ENCODE peak calls at places on chromosomes 4 and X, in seven cellular contexts. One of them, this sample, is unnamed.
A peak's percentile ranks its signal among the peaks of the same experiment; 100 is the strongest.

GRCh38 chr4:132334081-132334480 is 815.0 kb upstream of the PCDH10 start:
- DNase-seq in GM12892: no peak
- DNase-seq in HepG2: no peak
- DNase-seq in K562: no peak
- DNase-seq in H1: no peak
- DNase-seq in SK-N-SH: no peak
- DNase-seq in GM12891: no peak
- DNase-seq in this sample: no peak

GRCh38 chrX:118654331-118654730 is 73.1 kb upstream of the IL13RA1 start:
- DNase-seq in GM12892: no peak
- DNase-seq in HepG2: no peak
- DNase-seq in H1: no peak
- DNase-seq in K562: no peak
- DNase-seq in GM12891: no peak
- DNase-seq in SK-N-SH: no peak
- DNase-seq in this sample: no peak

GRCh38 chrX:136577562-136577961 is 45.5 kb downstream of the VGLL1 start:
- DNase-seq in K562: peak; percentile 15
- DNase-seq in SK-N-SH: peak; percentile 36
- DNase-seq in H1: no peak
- DNase-seq in GM12891: no peak
- DNase-seq in HepG2: peak; percentile 1
- DNase-seq in GM12892: no peak
- DNase-seq in this sample: no peak

GRCh38 chr4:1531683-1532548 is 125.7 kb upstream of the NKX1-1 start:
- DNase-seq in SK-N-SH: no peak
- DNase-seq in GM12891: no peak
- DNase-seq in K562: no peak
- DNase-seq in GM12892: no peak
- DNase-seq in HepG2: no peak
- DNase-seq in H1: no peak
- DNase-seq in this sample: no peak

GRCh38 chr4:107913283-107913899 is 18.0 kb upstream of the CYP2U1 start:
- DNase-seq in SK-N-SH: peak; percentile 36
- DNase-seq in HepG2: peak; percentile 59
- DNase-seq in GM12891: no peak
- DNase-seq in GM12892: no peak
- DNase-seq in H1: no peak
- DNase-seq in K562: peak; percentile 54
- DNase-seq in this sample: no peak

GRCh38 chr4:125529071-125529470 is 214.3 kb downstream of the FAT4 start:
- DNase-seq in GM12891: no peak
- DNase-seq in SK-N-SH: no peak
- DNase-seq in K562: no peak
- DNase-seq in HepG2: no peak
- DNase-seq in GM12892: no peak
- DNase-seq in H1: no peak
- DNase-seq in this sample: no peak

GRCh38 chr4:23373269-23373668 is 516.6 kb downstream of the PPARGC1A start:
- DNase-seq in H1: no peak
- DNase-seq in GM12891: no peak
- DNase-seq in K562: peak; percentile 26
- DNase-seq in SK-N-SH: no peak
- DNase-seq in GM12892: no peak
- DNase-seq in HepG2: no peak
- DNase-seq in this sample: no peak

GRCh38 chrX:41445171-41445570 is 2.0 kb upstream of the NYX start:
- DNase-seq in SK-N-SH: no peak
- DNase-seq in GM12892: no peak
- DNase-seq in HepG2: no peak
- DNase-seq in H1: no peak
- DNase-seq in GM12891: no peak
- DNase-seq in K562: no peak
- DNase-seq in this sample: no peak

DNA sequence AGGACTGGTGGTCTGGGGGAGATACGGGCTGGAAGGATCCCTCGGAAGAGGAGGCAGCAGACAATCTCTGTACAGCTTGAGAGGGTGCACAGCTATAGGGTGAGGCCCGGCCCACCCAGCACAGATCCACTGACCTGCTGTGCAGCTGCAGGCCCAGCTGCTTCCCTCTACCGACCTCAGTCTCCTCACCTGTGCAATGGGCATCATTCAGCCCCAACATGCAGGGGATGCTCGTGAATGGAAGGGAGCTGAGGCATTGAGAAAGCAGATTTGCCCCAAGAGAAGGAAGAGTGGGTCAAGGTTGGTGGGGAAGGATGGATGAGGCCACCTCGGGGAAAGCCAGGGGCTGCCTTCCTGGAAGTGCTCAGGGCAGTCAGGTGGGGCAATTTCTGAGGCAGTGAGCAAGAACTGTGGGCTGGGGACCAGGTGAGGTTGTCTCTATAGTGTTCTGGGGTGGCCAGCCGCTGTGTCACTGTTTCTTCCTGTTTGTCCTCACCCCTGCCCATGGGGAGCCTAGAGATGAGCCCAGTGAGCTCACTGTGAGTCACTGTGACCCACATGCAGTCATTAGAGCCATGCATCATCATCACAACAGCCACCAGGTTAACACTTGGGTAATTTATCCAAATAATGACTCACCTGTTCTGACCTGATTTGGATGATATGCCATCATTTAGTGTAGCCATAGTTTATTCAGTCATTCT is 22.2 kb upstream of the XAGE2 start:
- DNase-seq in HepG2: no peak
- DNase-seq in H1: no peak
- DNase-seq in SK-N-SH: no peak
- DNase-seq in GM12891: no peak
- DNase-seq in K562: no peak
- DNase-seq in GM12892: no peak
- DNase-seq in this sample: no peak
- TF ChIP-seq TAF1 in HepG2: no peak
- TF ChIP-seq TAF1 in H1: no peak
- TF ChIP-seq TAF1 in SK-N-SH: no peak
- TF ChIP-seq TAF1 in GM12891: no peak
- TF ChIP-seq TAF1 in K562: no peak
- TF ChIP-seq TAF1 in GM12892: no peak
- TF ChIP-seq TAF1 in this sample: no peak

GRCh38 chrX:30975467-30975866 is 86.4 kb upstream of the TAB3 start:
- DNase-seq in SK-N-SH: no peak
- DNase-seq in GM12892: no peak
- DNase-seq in K562: no peak
- DNase-seq in GM12891: no peak
- DNase-seq in HepG2: peak; percentile 70
- DNase-seq in H1: no peak
- DNase-seq in this sample: no peak

GRCh38 chrX:30967516-30967915 is 78.5 kb upstream of the TAB3 start:
- DNase-seq in H1: no peak
- DNase-seq in GM12892: no peak
- DNase-seq in K562: no peak
- DNase-seq in GM12891: no peak
- DNase-seq in SK-N-SH: no peak
- DNase-seq in HepG2: no peak
- DNase-seq in this sample: no peak

GRCh38 chrX:30973784-30974427 is 84.9 kb upstream of the TAB3 start:
- DNase-seq in GM12891: no peak
- DNase-seq in H1: no peak
- DNase-seq in GM12892: no peak
- DNase-seq in SK-N-SH: no peak
- DNase-seq in K562: peak; percentile 15
- DNase-seq in HepG2: no peak
- DNase-seq in this sample: no peak

DNA sequence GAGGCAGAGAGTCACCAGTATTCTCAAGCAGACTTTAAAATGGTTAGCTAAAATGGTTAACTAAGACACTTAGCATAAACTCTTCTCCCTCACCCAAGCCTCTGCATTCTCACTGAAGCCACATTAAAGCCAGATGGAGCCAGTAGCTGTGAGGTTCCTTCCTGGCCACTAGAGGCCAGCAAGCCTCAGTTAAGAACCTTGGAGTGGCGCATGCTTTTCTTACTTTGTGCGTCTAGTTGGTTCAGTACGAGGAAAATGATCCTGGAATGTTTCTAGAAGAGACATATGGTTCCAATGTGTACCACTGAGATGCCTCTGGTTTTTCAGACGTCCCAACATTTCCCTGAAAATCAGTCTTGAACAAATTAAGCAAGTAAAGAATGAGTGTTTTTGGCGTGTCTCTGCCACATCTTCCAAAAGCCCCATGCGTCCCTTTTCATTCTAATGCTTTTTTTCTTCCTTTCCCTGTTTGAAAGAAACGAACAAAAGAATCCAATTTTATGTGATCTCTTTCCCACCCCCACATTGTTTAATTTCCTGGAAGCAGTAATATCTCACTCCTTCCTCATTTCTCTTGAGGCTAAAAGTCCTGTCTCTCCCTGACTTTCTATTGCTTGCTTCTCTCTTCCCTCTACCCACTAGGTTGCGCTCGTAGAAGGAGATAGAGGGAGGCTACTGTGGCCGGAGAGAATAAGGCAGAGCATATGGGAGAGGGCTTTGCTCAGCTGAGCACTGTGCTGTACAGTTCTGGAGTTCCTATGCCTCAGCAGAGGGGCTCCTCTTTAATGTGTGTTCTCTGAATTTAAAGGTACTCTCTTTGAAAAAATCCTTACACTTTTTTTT is 82.9 kb upstream of the TAB3 start:
- DNase-seq in H1: peak; percentile 1
- DNase-seq in HepG2: peak; percentile 53
- DNase-seq in K562: peak; percentile 14
- DNase-seq in SK-N-SH: peak; percentile 60
- DNase-seq in GM12891: peak; percentile 10
- DNase-seq in GM12892: peak; percentile 2
- DNase-seq in this sample: no peak
- TF ChIP-seq TAF1 in H1: no peak
- TF ChIP-seq TAF1 in HepG2: no peak
- TF ChIP-seq TAF1 in K562: no peak
- TF ChIP-seq TAF1 in SK-N-SH: no peak
- TF ChIP-seq TAF1 in GM12891: no peak
- TF ChIP-seq TAF1 in GM12892: no peak
- TF ChIP-seq TAF1 in this sample: no peak

GRCh38 chr4:109234596-109234995 is 67.9 kb downstream of the COL25A1 start:
- DNase-seq in H1: no peak
- DNase-seq in K562: no peak
- DNase-seq in SK-N-SH: no peak
- DNase-seq in HepG2: no peak
- DNase-seq in GM12891: no peak
- DNase-seq in GM12892: no peak
- DNase-seq in this sample: no peak

GRCh38 chr4:109233585-109233984 is 68.9 kb downstream of the COL25A1 start:
- DNase-seq in HepG2: no peak
- DNase-seq in H1: no peak
- DNase-seq in GM12892: no peak
- DNase-seq in K562: no peak
- DNase-seq in SK-N-SH: no peak
- DNase-seq in GM12891: no peak
- DNase-seq in this sample: no peak

GRCh38 chr4:109232666-109233065 is 69.8 kb downstream of the COL25A1 start:
- DNase-seq in GM12892: no peak
- DNase-seq in HepG2: no peak
- DNase-seq in K562: no peak
- DNase-seq in GM12891: no peak
- DNase-seq in H1: no peak
- DNase-seq in SK-N-SH: no peak
- DNase-seq in this sample: no peak

GRCh38 chr4:109229028-109229427 is 73.4 kb downstream of the COL25A1 start:
- DNase-seq in SK-N-SH: no peak
- DNase-seq in GM12892: no peak
- DNase-seq in H1: no peak
- DNase-seq in GM12891: no peak
- DNase-seq in K562: no peak
- DNase-seq in HepG2: no peak
- DNase-seq in this sample: no peak

DNA sequence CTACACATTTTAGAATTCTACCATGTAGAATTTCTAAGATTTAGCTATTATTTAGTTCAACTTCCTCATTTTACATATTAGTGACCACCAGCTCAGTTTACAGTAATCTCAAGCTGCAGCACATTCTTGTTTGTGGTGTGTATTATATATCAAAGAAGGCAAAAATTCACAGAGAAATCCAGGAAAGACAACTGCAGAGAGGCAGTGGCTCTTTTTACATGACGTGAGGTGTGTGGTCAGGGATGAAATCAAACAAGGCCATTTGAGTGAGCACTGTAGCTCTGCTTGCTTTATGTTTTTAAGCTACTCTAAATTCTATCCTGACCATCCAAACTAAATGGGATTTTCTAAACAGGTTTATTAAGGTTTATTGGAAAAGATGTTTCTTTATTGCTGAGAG is 71.1 kb downstream of the COL25A1 start:
- DNase-seq in HepG2: no peak
- DNase-seq in GM12891: no peak
- DNase-seq in K562: no peak
- DNase-seq in GM12892: no peak
- DNase-seq in SK-N-SH: no peak
- DNase-seq in H1: no peak
- DNase-seq in this sample: no peak
- TF ChIP-seq TAF1 in HepG2: no peak
- TF ChIP-seq TAF1 in GM12891: no peak
- TF ChIP-seq TAF1 in K562: no peak
- TF ChIP-seq TAF1 in GM12892: no peak
- TF ChIP-seq TAF1 in SK-N-SH: no peak
- TF ChIP-seq TAF1 in H1: no peak
- TF ChIP-seq TAF1 in this sample: no peak

DNA sequence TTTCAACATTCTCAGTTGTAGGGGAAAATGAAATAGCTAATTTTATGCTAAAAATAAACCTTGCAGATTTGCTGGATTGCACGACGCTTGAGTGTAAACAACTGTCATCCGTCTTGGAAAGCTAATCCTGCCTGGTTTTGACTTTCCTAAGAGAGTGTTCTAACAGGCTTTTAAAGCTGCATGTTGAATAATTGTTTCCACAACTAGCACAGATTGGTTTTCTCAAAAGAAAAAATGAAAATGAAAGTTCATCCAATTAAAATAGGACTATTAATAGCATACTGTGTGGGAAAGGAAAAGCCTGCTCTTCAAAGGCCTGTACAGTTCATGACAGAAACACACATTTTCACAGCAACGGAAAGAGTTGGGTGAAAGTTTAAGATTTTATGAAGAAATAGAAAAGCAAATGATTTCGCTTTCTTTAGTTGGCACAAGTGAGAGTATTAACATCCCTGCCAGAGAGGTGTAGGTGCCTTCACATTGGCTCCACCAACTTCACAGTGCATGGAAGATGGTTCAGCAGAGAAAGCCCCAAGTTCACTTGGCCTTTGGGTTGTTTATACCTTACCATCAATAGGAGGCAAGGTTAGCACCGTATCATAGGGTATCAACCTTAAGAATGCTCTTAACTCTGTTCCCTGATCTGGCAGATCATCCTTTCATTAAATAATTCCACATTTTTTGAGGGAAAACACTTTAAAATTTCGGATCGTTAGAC is 140.0 kb upstream of the GUCY1A1 start:
- DNase-seq in GM12892: no peak
- DNase-seq in K562: no peak
- DNase-seq in SK-N-SH: no peak
- DNase-seq in GM12891: no peak
- DNase-seq in H1: no peak
- DNase-seq in HepG2: no peak
- DNase-seq in this sample: no peak
- TF ChIP-seq TAF1 in GM12892: no peak
- TF ChIP-seq TAF1 in K562: no peak
- TF ChIP-seq TAF1 in SK-N-SH: no peak
- TF ChIP-seq TAF1 in GM12891: no peak
- TF ChIP-seq TAF1 in H1: no peak
- TF ChIP-seq TAF1 in HepG2: no peak
- TF ChIP-seq TAF1 in this sample: no peak